ENCODE peak calls at places on chromosome 5, in ten cellular contexts. O, P, L, X, F, Q, B, V, D and H are unnamed samples.

GRCh38 chr5:107567901-107568671 is 102.7 kb downstream of the EFNA5 start:
- DNase-seq in X (peak; percentile 44), F (no peak), Q (no peak), O (no peak), D (no peak), V (no peak), P (no peak), B (peak; percentile 91), L (no peak), H (no peak)

GRCh38 chr5:141512390-141513020 is 23.6 kb downstream of the PCDHGC5 start:
- DNase-seq in V (peak; percentile 43), L (peak; percentile 20), B (peak; percentile 83), D (peak; percentile 87), O (peak; percentile 54), P (peak; percentile 90), X (peak; percentile 91), Q (peak; percentile 83), F (peak; percentile 83), H (peak; percentile 84)

GRCh38 chr5:38403407-38403806 is 145.0 kb downstream of the EGFLAM start:
- DNase-seq in P (no peak), O (peak; percentile 57), D (no peak), F (no peak), V (no peak), X (no peak), Q (no peak), B (peak; percentile 43), L (no peak), H (no peak)

GRCh38 chr5:43661102-43661501 is 58.1 kb downstream of the NNT start:
- DNase-seq in B (peak; percentile 57), P (peak; percentile 51), Q (no peak), V (peak; percentile 48), X (peak; percentile 65), F (no peak), O (peak; percentile 59), L (peak; percentile 25), D (peak; percentile 30), H (peak; percentile 41)

GRCh38 chr5:131067596-131067995 is 97.5 kb downstream of the HINT1 start:
- DNase-seq in D (no peak), B (peak; percentile 63), P (no peak), V (no peak), F (no peak), L (no peak), X (no peak), O (no peak), Q (no peak), H (no peak)

GRCh38 chr5:132260714-132261615 is 3.5 kb downstream of the PDLIM4 start:
- DNase-seq in P (peak; percentile 51), B (peak; percentile 47), O (peak; percentile 96), Q (peak; percentile 81), V (peak; percentile 71), X (no peak), L (peak; percentile 76), D (peak; percentile 1), F (peak; percentile 39), H (peak; percentile 81)

GRCh38 chr5:10704949-10705621 is 55.9 kb downstream of the DAP start:
- DNase-seq in D (no peak), O (peak; percentile 86), F (no peak), P (no peak), Q (no peak), X (no peak), L (peak; percentile 62), V (peak; percentile 50), B (peak; percentile 54), H (peak; percentile 6)

GRCh38 chr5:130066644-130067043 is 162.4 kb downstream of the CHSY3 start:
- DNase-seq in L (no peak), D (no peak), O (no peak), Q (no peak), P (peak; percentile 5), B (no peak), F (no peak), V (no peak), X (no peak), H (no peak)

DNA sequence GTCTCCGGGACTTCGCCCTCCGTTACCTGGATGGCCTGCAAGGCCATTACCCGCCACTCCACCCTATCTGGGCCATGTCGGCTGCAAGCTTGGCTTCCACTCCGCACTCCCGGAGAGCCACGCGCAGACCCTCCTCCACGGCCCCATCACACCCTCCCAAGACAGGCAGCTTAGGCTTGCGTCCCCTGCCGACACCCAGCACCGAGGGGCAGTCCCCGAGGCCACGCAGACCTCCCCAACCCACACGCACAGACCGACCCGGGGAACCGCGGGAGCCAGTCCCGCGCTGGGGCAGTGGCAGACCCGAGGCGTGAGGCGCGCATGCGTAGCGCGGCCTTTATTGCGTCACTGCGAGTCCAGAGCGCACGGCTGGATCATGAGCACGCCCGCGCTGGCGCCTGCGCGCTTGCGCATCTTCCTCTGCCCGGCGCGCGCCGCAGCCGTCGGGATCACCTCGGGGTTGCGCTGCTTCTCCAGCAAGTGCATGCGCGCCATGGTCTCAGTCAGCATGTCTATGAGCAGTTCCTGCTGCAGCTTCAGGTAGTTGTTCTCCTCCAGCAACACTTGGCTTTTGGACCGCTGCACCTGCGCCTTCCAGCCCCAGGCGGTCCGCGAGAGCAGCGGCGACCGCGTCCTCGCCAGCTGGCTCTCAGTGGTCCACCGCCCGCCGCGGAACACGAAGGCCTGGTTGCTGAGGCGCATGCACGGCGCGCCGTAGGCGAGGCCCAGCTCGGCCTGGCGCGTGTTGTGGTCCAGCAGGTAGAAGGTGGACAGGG is 2.4 kb downstream of the CBY3 start:
- DNase-seq in P (peak; percentile 99), X (peak; percentile 98), D (peak; percentile 92), V (peak; percentile 85), O (peak; percentile 93), B (peak; percentile 95), L (peak; percentile 94), F (peak; percentile 97), Q (peak; percentile 95), H (peak; percentile 96)
- TF ChIP-seq CTCF in P (no peak), X (no peak), D (no peak), V (no peak), O (no peak), B (no peak), L (no peak), F (peak; percentile 5), Q (no peak), H (no peak)

DNA sequence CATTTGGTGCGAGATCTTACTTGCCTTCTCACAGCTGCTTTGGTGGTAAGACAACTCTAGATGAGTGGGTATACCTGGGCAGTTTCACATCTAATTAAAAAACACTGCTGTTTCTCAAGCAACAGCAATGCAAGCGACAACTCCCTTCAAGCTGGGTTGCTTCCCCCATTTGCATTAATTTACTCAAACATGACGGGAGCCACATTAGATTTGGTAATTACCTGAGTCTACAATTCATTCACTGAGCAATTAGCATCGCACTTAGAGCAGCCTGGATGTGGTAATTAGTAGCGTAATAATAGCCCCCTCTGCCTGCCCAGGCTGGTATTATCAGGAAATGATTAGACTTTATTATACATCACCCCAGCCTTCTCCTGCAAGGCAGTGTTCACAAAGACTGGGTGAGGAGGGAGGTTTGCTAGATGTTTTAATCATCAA is 73.4 kb downstream of the FBXO38 start:
- DNase-seq in P (no peak), D (peak; percentile 12), O (no peak), Q (no peak), B (peak; percentile 41), L (no peak), V (no peak), X (peak; percentile 59), F (no peak), H (peak; percentile 58)
- TF ChIP-seq CTCF in P (peak; percentile 25), D (no peak), O (peak; percentile 36), Q (no peak), B (peak; percentile 46), L (peak; percentile 46), V (peak; percentile 53), X (peak; percentile 54), F (peak; percentile 23), H (peak; percentile 66)

GRCh38 chr5:136036293-136036911 is 7.6 kb downstream of the TGFBI start:
- DNase-seq in V (no peak), D (no peak), O (no peak), X (no peak), F (no peak), L (no peak), P (no peak), Q (no peak), B (no peak), H (no peak)

GRCh38 chr5:136040746-136041415 is 12.1 kb downstream of the TGFBI start:
- DNase-seq in X (no peak), P (no peak), L (peak; percentile 70), F (no peak), O (no peak), B (no peak), Q (peak; percentile 16), D (no peak), V (no peak), H (peak; percentile 79)

GRCh38 chr5:136038635-136039034 is 9.8 kb downstream of the TGFBI start:
- DNase-seq in X (no peak), B (no peak), F (no peak), D (no peak), L (no peak), Q (no peak), P (no peak), O (peak; percentile 75), V (no peak), H (no peak)

GRCh38 chr5:136036991-136037705 is 8.4 kb downstream of the TGFBI start:
- DNase-seq in X (no peak), O (peak; percentile 53), L (no peak), V (peak; percentile 79), B (peak; percentile 52), D (no peak), Q (no peak), P (no peak), F (no peak), H (peak; percentile 58)

GRCh38 chr5:136039202-136039601 is 10.4 kb downstream of the TGFBI start:
- DNase-seq in P (no peak), Q (peak; percentile 8), D (no peak), O (no peak), V (no peak), B (no peak), L (no peak), F (no peak), X (no peak), H (no peak)
- TF ChIP-seq CTCF in P (no peak), Q (no peak), D (no peak), O (no peak), V (peak; percentile 37), B (no peak), L (no peak), F (no peak), X (no peak), H (no peak)

GRCh38 chr5:120446896-120447295 is 17.2 kb upstream of the PRR16 start:
- DNase-seq in D (no peak), L (no peak), Q (no peak), F (no peak), V (peak; percentile 43), B (no peak), P (no peak), X (no peak), O (no peak), H (no peak)

GRCh38 chr5:120446068-120446492 is 18.0 kb upstream of the PRR16 start:
- DNase-seq in F (no peak), B (peak; percentile 81), D (no peak), X (no peak), O (peak; percentile 96), P (peak; percentile 15), V (peak; percentile 93), L (no peak), Q (no peak), H (no peak)

GRCh38 chr5:120450910-120451309 is 13.2 kb upstream of the PRR16 start:
- DNase-seq in P (no peak), X (no peak), V (no peak), D (no peak), O (no peak), Q (no peak), B (no peak), F (no peak), L (no peak), H (no peak)

GRCh38 chr5:120449501-120449900 is 14.6 kb upstream of the PRR16 start:
- DNase-seq in B (no peak), X (no peak), F (no peak), L (no peak), P (no peak), V (peak; percentile 64), O (peak; percentile 46), Q (no peak), D (no peak), H (no peak)

GRCh38 chr5:120447706-120448239 is 16.3 kb upstream of the PRR16 start:
- DNase-seq in X (no peak), D (no peak), P (no peak), F (no peak), L (no peak), V (no peak), Q (no peak), B (peak; percentile 66), O (peak; percentile 41), H (no peak)
- TF ChIP-seq CTCF in X (no peak), D (no peak), P (no peak), F (no peak), L (no peak), V (peak; percentile 23), Q (no peak), B (peak; percentile 24), O (no peak), H (no peak)